ENCODE peak calls at places on chromosomes 11 and 22, in ten cellular contexts. P is GM23338; C is fibroblast of the aortic adventitia; A is cardiac muscle cell; X is RWPE1; U is GM12865; L is CD4-positive, alpha-beta T cell; S is fibroblast of villous mesenchyme; D is chondrocyte; N is WTC11. W is an unnamed sample.

GRCh38 chr11:114377612-114378267 is 22.6 kb downstream of the C11orf71 start:
- DNase-seq in P (peak), C (peak), A (peak), X (no peak), U (no peak), L (no peak), S (peak), D (no peak), N (no peak), W (peak)

GRCh38 chr11:130403967-130404366 is 24.4 kb downstream of the ADAMTS8 start:
- DNase-seq in P (peak), C (no peak), A (no peak), X (no peak), U (no peak), L (no peak), S (no peak), D (no peak), N (peak), W (no peak)

GRCh38 chr22:49448546-49448945 is 379.1 kb downstream of the BRD1 start:
- DNase-seq in P (no peak), C (no peak), A (no peak), X (no peak), U (no peak), L (no peak), S (no peak), D (no peak), N (no peak), W (no peak)

GRCh38 chr22:38941488-38941987 is 15.9 kb upstream of the APOBEC3A start:
- DNase-seq in P (no peak), C (no peak), A (no peak), X (no peak), U (peak), L (no peak), S (peak), D (no peak), N (no peak), W (no peak)

GRCh38 chr11:81915045-81915444 is 818.6 kb downstream of the FAM181B start:
- DNase-seq in P (no peak), C (peak), A (no peak), X (no peak), U (no peak), L (no peak), S (no peak), D (no peak), N (no peak), W (no peak)

GRCh38 chr22:24175160-24175808 is 6.0 kb upstream of the SUSD2 start:
- DNase-seq in P (peak), C (peak), A (peak), X (peak), U (peak), L (peak), S (peak), D (no peak), N (peak), W (peak)

GRCh38 chr11:80031014-80031565 is 590.3 kb upstream of the TENM4 start:
- DNase-seq in P (no peak), C (no peak), A (no peak), X (no peak), U (no peak), L (no peak), S (no peak), D (no peak), N (no peak), W (no peak)

GRCh38 chr11:86230921-86231320 is 13.6 kb upstream of the EED start:
- DNase-seq in P (no peak), C (no peak), A (no peak), X (no peak), U (no peak), L (no peak), S (no peak), D (no peak), N (no peak), W (no peak)

GRCh38 chr11:100543386-100543785 is 143.7 kb upstream of the ARHGAP42 start:
- DNase-seq in P (no peak), C (no peak), A (no peak), X (no peak), U (no peak), L (no peak), S (no peak), D (no peak), N (no peak), W (no peak)

GRCh38 chr11:119995730-119996491 is 142.0 kb downstream of the TRIM29 start:
- DNase-seq in P (no peak), C (no peak), A (no peak), X (no peak), U (no peak), L (no peak), S (no peak), D (no peak), N (no peak), W (no peak)

GRCh38 chr22:50705219-50705691 is 32.6 kb downstream of the SHANK3 start:
- DNase-seq in P (peak), C (peak), A (peak), X (no peak), U (no peak), L (no peak), S (peak), D (peak), N (peak), W (no peak)

GRCh38 chr22:47402876-47403525 is 640.6 kb downstream of the TBC1D22A start:
- DNase-seq in P (no peak), C (no peak), A (no peak), X (no peak), U (no peak), L (no peak), S (no peak), D (peak), N (no peak), W (no peak)

GRCh38 chr22:26648011-26648497 is 9.3 kb upstream of the MIAT start:
- DNase-seq in P (peak), C (no peak), A (no peak), X (no peak), U (peak), L (peak), S (no peak), D (no peak), N (peak), W (no peak)

GRCh38 chr11:114134870-114135269 is 75.4 kb downstream of the ZBTB16 start:
- DNase-seq in P (no peak), C (peak), A (peak), X (peak), U (no peak), L (no peak), S (peak), D (no peak), N (no peak), W (no peak)

GRCh38 chr11:44316388-44317240 is 6.7 kb upstream of the ALX4 start:
- DNase-seq in P (peak), C (no peak), A (no peak), X (no peak), U (no peak), L (no peak), S (no peak), D (no peak), N (peak), W (no peak)

GRCh38 chr11:118610220-118610772 is 2.9 kb downstream of the PHLDB1 start:
- DNase-seq in P (peak), C (no peak), A (no peak), X (no peak), U (no peak), L (no peak), S (no peak), D (no peak), N (peak), W (no peak)

GRCh38 chr11:130449996-130450419 is 1.6 kb downstream of the ADAMTS15 start:
- DNase-seq in P (peak), C (peak), A (peak), X (no peak), U (no peak), L (no peak), S (peak), D (no peak), N (peak), W (peak)

GRCh38 chr11:107591098-107591445 is at the start of gene ELMOD1:
- DNase-seq in P (peak), C (no peak), A (peak), X (peak), U (peak), L (no peak), S (peak), D (no peak), N (peak), W (no peak)

GRCh38 chr22:39405346-39406085 is 5.9 kb downstream of the TAB1 start:
- DNase-seq in P (no peak), C (peak), A (peak), X (no peak), U (no peak), L (no peak), S (peak), D (peak), N (no peak), W (peak)

GRCh38 chr22:41352058-41352457 is 29.7 kb upstream of the TEF start:
- DNase-seq in P (no peak), C (peak), A (peak), X (no peak), U (no peak), L (no peak), S (peak), D (no peak), N (no peak), W (no peak)

GRCh38 chr22:39311592-39312400 is 7.6 kb downstream of the RPL3 start:
- DNase-seq in P (peak), C (no peak), A (no peak), X (no peak), U (peak), L (no peak), S (no peak), D (no peak), N (no peak), W (no peak)

GRCh38 chr11:70090989-70091388 is 12.9 kb downstream of the ANO1 start:
- DNase-seq in P (no peak), C (peak), A (no peak), X (no peak), U (no peak), L (no peak), S (no peak), D (no peak), N (no peak), W (no peak)

GRCh38 chr22:18085188-18085587 is 7.4 kb downstream of the PEX26 start:
- DNase-seq in P (no peak), C (peak), A (no peak), X (no peak), U (no peak), L (no peak), S (no peak), D (no peak), N (no peak), W (no peak)

GRCh38 chr11:17421781-17422180 is 33.3 kb upstream of the KCNJ11 start:
- DNase-seq in P (no peak), C (no peak), A (no peak), X (no peak), U (no peak), L (no peak), S (no peak), D (no peak), N (no peak), W (no peak)

GRCh38 chr22:35376728-35377472 is 4.0 kb upstream of the HMOX1 start:
- DNase-seq in P (peak), C (peak), A (peak), X (peak), U (peak), L (no peak), S (peak), D (no peak), N (peak), W (peak)

GRCh38 chr11:109527496-109527895 is 105.5 kb downstream of the C11orf87 start:
- DNase-seq in P (no peak), C (no peak), A (no peak), X (no peak), U (no peak), L (no peak), S (no peak), D (no peak), N (no peak), W (no peak)

GRCh38 chr22:30332551-30332950 is 5.8 kb upstream of the TBC1D10A start:
- DNase-seq in P (no peak), C (no peak), A (no peak), X (no peak), U (no peak), L (no peak), S (no peak), D (no peak), N (no peak), W (no peak)

GRCh38 chr11:19849107-19849789 is 136.6 kb downstream of the NAV2 start:
- DNase-seq in P (no peak), C (peak), A (no peak), X (no peak), U (no peak), L (no peak), S (peak), D (no peak), N (no peak), W (no peak)

GRCh38 chr22:50583294-50583865 is 731 bp upstream of the CHKB start:
- DNase-seq in P (peak), C (no peak), A (no peak), X (no peak), U (no peak), L (no peak), S (no peak), D (peak), N (no peak), W (no peak)

GRCh38 chr11:75547617-75548054 is 14.4 kb upstream of the SERPINH1 start:
- DNase-seq in P (peak), C (peak), A (peak), X (peak), U (peak), L (no peak), S (peak), D (no peak), N (peak), W (no peak)

GRCh38 chr11:69636870-69637600 is 3.9 kb upstream of the CCND1 start:
- DNase-seq in P (peak), C (no peak), A (no peak), X (no peak), U (no peak), L (no peak), S (no peak), D (peak), N (no peak), W (no peak)

GRCh38 chr11:101912823-101913284 is 2.0 kb upstream of the CEP126 start:
- DNase-seq in P (no peak), C (peak), A (peak), X (no peak), U (no peak), L (no peak), S (peak), D (no peak), N (no peak), W (no peak)

GRCh38 chr11:66277475-66278391 is at the start of gene CNIH2:
- DNase-seq in P (peak), C (no peak), A (peak), X (peak), U (no peak), L (peak), S (no peak), D (no peak), N (peak), W (no peak)

GRCh38 chr11:1438261-1438966 is 48.2 kb downstream of the MOB2 start:
- DNase-seq in P (no peak), C (no peak), A (no peak), X (no peak), U (no peak), L (no peak), S (no peak), D (no peak), N (no peak), W (no peak)

GRCh38 chr11:107929611-107930200 is 1.5 kb downstream of the RAB39A start:
- DNase-seq in P (peak), C (no peak), A (no peak), X (no peak), U (peak), L (no peak), S (no peak), D (no peak), N (no peak), W (no peak)

GRCh38 chr22:33513388-33514336 is 406.6 kb downstream of the LARGE1 start:
- DNase-seq in P (no peak), C (peak), A (peak), X (no peak), U (no peak), L (no peak), S (peak), D (no peak), N (no peak), W (peak)

GRCh38 chr22:35625763-35626162 is 8.6 kb upstream of the MB start:
- DNase-seq in P (no peak), C (no peak), A (no peak), X (no peak), U (no peak), L (no peak), S (no peak), D (no peak), N (no peak), W (no peak)

GRCh38 chr22:50218996-50219727 is 18.4 kb downstream of the SELENOO start:
- DNase-seq in P (peak), C (peak), A (peak), X (peak), U (no peak), L (no peak), S (peak), D (peak), N (peak), W (peak)

DNA sequence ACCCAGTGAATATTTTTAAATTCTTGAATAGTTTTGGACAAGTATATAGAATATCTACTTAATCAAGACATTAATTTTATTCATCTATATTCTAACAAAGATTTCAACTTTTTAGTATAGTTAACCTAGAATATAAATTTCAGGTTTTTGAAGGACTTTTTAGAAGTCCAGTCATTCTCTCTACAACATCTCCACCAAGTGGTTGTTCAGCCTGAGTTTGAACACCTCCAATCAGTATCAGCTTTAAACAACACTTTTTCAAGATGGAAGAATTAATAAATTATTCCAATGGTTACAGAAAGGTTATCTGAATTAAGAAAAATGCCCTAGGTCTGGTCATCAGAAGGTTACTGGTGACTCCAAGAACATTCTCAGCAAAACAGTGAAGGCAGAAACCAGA is 31.8 kb downstream of the EIF3M start:
- DNase-seq in P (peak), C (peak), A (peak), X (no peak), U (no peak), L (no peak), S (peak), D (no peak), N (no peak), W (no peak)
- TF ChIP-seq CTCF in P (peak), C (peak), A (peak), X (no peak), U (no peak), L (no peak), S (peak), D (peak), N (no peak), W (no peak)

GRCh38 chr11:45804806-45805304 is at the start of gene SLC35C1:
- DNase-seq in P (peak), C (peak), A (peak), X (peak), U (peak), L (peak), S (peak), D (peak), N (peak), W (peak)
- TF ChIP-seq CTCF in P (peak), C (peak), A (peak), X (no peak), U (no peak), L (no peak), S (no peak), D (peak), N (peak), W (peak)

DNA sequence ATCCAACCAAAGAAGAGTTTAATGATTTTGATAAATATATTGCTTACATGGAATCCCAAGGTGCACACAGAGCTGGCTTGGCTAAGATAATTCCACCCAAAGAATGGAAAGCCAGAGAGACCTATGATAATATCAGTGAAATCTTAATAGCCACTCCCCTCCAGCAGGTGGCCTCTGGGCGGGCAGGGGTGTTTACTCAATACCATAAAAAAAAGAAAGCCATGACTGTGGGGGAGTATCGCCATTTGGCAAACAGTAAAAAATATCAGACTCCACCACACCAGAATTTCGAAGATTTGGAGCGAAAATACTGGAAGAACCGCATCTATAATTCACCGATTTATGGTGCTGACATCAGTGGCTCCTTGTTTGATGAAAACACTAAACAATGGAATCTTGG is 23.9 kb downstream of the KDM4D start:
- DNase-seq in P (peak), C (no peak), A (no peak), X (no peak), U (no peak), L (no peak), S (no peak), D (no peak), N (peak), W (no peak)
- TF ChIP-seq CTCF in P (peak), C (peak), A (no peak), X (no peak), U (no peak), L (no peak), S (no peak), D (peak), N (no peak), W (no peak)

GRCh38 chr11:31240340-31240904 is 129.1 kb downstream of the DCDC1 start:
- DNase-seq in P (peak), C (peak), A (peak), X (no peak), U (peak), L (no peak), S (peak), D (no peak), N (peak), W (no peak)
- TF ChIP-seq CTCF in P (peak), C (peak), A (peak), X (peak), U (peak), L (peak), S (peak), D (peak), N (peak), W (peak)

GRCh38 chr11:26201411-26201810 is 130.5 kb upstream of the ANO3 start:
- DNase-seq in P (no peak), C (peak), A (no peak), X (peak), U (no peak), L (no peak), S (peak), D (no peak), N (no peak), W (no peak)

GRCh38 chr11:26198697-26199096 is 133.2 kb upstream of the ANO3 start:
- DNase-seq in P (no peak), C (no peak), A (no peak), X (no peak), U (no peak), L (no peak), S (no peak), D (no peak), N (no peak), W (no peak)

GRCh38 chr11:26204839-26205238 is 127.1 kb upstream of the ANO3 start:
- DNase-seq in P (no peak), C (no peak), A (no peak), X (no peak), U (no peak), L (no peak), S (no peak), D (no peak), N (no peak), W (no peak)

GRCh38 chr11:26199341-26199740 is 132.6 kb upstream of the ANO3 start:
- DNase-seq in P (no peak), C (peak), A (peak), X (no peak), U (no peak), L (no peak), S (peak), D (no peak), N (no peak), W (no peak)

DNA sequence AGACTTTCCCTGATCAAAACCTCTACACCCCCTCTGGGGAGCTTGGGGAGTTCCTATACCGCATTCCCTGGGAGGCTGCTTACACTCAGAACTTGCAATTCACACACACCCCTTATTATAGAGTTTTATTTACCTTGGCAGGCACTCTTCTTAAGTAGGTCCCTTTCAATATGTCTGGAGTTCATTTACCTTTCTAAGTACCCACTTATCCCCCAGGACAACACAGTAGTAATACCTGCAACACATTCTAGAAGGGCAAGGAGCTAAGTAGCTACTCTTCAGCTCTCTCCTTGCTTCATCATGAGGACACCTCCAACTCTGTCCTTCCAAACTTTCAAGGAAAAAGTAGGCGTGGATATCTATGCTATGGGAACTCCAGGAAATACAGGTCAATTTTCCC is 127.8 kb upstream of the ANO3 start:
- DNase-seq in P (no peak), C (no peak), A (no peak), X (no peak), U (no peak), L (no peak), S (no peak), D (no peak), N (no peak), W (no peak)
- TF ChIP-seq CTCF in P (no peak), C (no peak), A (no peak), X (no peak), U (no peak), L (no peak), S (no peak), D (no peak), N (no peak), W (no peak)

GRCh38 chr11:87536565-87536964 is 498.8 kb downstream of the TMEM135 start:
- DNase-seq in P (no peak), C (no peak), A (no peak), X (no peak), U (no peak), L (no peak), S (no peak), D (no peak), N (no peak), W (no peak)
- TF ChIP-seq CTCF in P (no peak), C (no peak), A (no peak), X (no peak), U (no peak), L (no peak), S (no peak), D (no peak), N (no peak), W (no peak)

W was measured in AG09319.